ENCODE peak calls at places on chromosome 10, in four cellular contexts. P is DND-41, N is Panc1, W is IMR-90. M is an unnamed sample.

GRCh38 chr10:77889277-77889903 is 37.2 kb downstream of the DLG5 start:
- DNase-seq in P (no peak), W (no peak), N (no peak), M (no peak)

GRCh38 chr10:49739426-49739825 is 22.7 kb downstream of the OGDHL start:
- DNase-seq in W (no peak), P (no peak), N (no peak), M (peak; percentile 50)

GRCh38 chr10:78851652-78852051 is 217.1 kb upstream of the ZMIZ1 start:
- DNase-seq in N (no peak), W (no peak), P (no peak), M (no peak)

GRCh38 chr10:36462194-36462593 is 663.2 kb upstream of the ANKRD30A start:
- DNase-seq in P (no peak), W (peak; percentile 22), N (no peak), M (no peak)

GRCh38 chr10:123149568-123150228 is 1.8 kb downstream of the HMX2 start:
- DNase-seq in W (peak; percentile 42), N (no peak), P (no peak), M (no peak)

GRCh38 chr10:100345570-100346330 is 1.3 kb upstream of the SCD start:
- DNase-seq in P (no peak), W (peak; percentile 74), N (no peak), M (no peak)

GRCh38 chr10:15802375-15802949 is 57.8 kb downstream of the MINDY3 start:
- DNase-seq in P (no peak), N (no peak), W (no peak), M (no peak)

GRCh38 chr10:91707236-91707635 is 74.4 kb upstream of the PPP1R3C start:
- DNase-seq in P (no peak), N (no peak), W (no peak), M (no peak)

GRCh38 chr10:91653214-91653875 is 20.5 kb upstream of the PPP1R3C start:
- DNase-seq in N (no peak), P (no peak), W (peak; percentile 77), M (no peak)

GRCh38 chr10:6364893-6365292 is 162.2 kb downstream of the PFKFB3 start:
- DNase-seq in W (no peak), N (no peak), P (no peak), M (no peak)

GRCh38 chr10:73998623-73999622 is 1.0 kb downstream of the VCL start:
- DNase-seq in N (no peak), P (no peak), W (peak; percentile 86), M (peak; percentile 85)

GRCh38 chr10:106947643-106948042 is 216.9 kb downstream of the SORCS1 start:
- DNase-seq in P (no peak), W (no peak), N (no peak), M (no peak)

GRCh38 chr10:56003555-56003954 is 357.5 kb downstream of the ZWINT start:
- DNase-seq in N (no peak), W (no peak), P (no peak), M (no peak)

GRCh38 chr10:32379950-32380547 is 33.1 kb upstream of the EPC1 start:
- DNase-seq in N (no peak), P (no peak), W (no peak), M (no peak)

GRCh38 chr10:103839867-103840746 is 15.3 kb downstream of the SH3PXD2A start:
- DNase-seq in W (no peak), P (no peak), N (no peak), M (no peak)

GRCh38 chr10:96947036-96947435 is 114.9 kb downstream of the LCOR start:
- DNase-seq in P (no peak), W (no peak), N (no peak), M (no peak)

GRCh38 chr10:47297796-47298540 is 2.0 kb upstream of the GDF10 start:
- DNase-seq in N (no peak), P (no peak), W (no peak), M (peak; percentile 8)

GRCh38 chr10:121753726-121754476 is 155.7 kb upstream of the FGFR2 start:
- DNase-seq in N (peak; percentile 53), W (peak; percentile 87), P (no peak), M (no peak)

GRCh38 chr10:42934351-42934811 is 142.5 kb upstream of the RET start:
- DNase-seq in P (no peak), N (no peak), W (no peak), M (no peak)

GRCh38 chr10:42113158-42113450 is 525.3 kb downstream of the ZNF33B start:
- DNase-seq in P (no peak), W (no peak), N (no peak), M (no peak)

GRCh38 chr10:75012471-75012870 is 99.0 kb upstream of the SAMD8 start:
- DNase-seq in P (no peak), W (no peak), N (no peak), M (no peak)

GRCh38 chr10:53209941-53210611 is 437.5 kb upstream of the MBL2 start:
- DNase-seq in N (no peak), W (peak; percentile 4), P (no peak), M (no peak)

GRCh38 chr10:49761201-49761788 is 828 bp downstream of the OGDHL start:
- DNase-seq in N (no peak), P (no peak), W (no peak), M (no peak)

GRCh38 chr10:127740596-127740995 is 3.6 kb downstream of the FOXI2 start:
- DNase-seq in W (no peak), N (no peak), P (no peak), M (no peak)

GRCh38 chr10:124249812-124250432 is 156.5 kb upstream of the CHST15 start:
- DNase-seq in P (no peak), N (no peak), W (no peak), M (no peak)

GRCh38 chr10:63766766-63767505 is 245.7 kb downstream of the REEP3 start:
- DNase-seq in N (no peak), W (peak; percentile 22), P (no peak), M (no peak)

GRCh38 chr10:124185074-124185473 is 91.7 kb upstream of the CHST15 start:
- DNase-seq in N (no peak), P (no peak), W (no peak), M (no peak)

GRCh38 chr10:74813860-74814259 is 12.5 kb upstream of the KAT6B start:
- DNase-seq in N (no peak), P (no peak), W (no peak), M (no peak)

GRCh38 chr10:132509506-132510173 is 27.9 kb upstream of the INPP5A start:
- DNase-seq in W (no peak), N (no peak), P (no peak), M (no peak)

GRCh38 chr10:102283890-102284289 is 38.6 kb downstream of the GBF1 start:
- DNase-seq in N (no peak), P (no peak), W (no peak), M (no peak)
- H3K4me1 ChIP-seq in N (peaks cover 4% of the 10 kb centered on the region), P (no peaks in the 10 kb centered on the region), W (peaks cover 6% of the 10 kb centered on the region), M (peaks cover 20% of the 10 kb centered on the region)

DNA sequence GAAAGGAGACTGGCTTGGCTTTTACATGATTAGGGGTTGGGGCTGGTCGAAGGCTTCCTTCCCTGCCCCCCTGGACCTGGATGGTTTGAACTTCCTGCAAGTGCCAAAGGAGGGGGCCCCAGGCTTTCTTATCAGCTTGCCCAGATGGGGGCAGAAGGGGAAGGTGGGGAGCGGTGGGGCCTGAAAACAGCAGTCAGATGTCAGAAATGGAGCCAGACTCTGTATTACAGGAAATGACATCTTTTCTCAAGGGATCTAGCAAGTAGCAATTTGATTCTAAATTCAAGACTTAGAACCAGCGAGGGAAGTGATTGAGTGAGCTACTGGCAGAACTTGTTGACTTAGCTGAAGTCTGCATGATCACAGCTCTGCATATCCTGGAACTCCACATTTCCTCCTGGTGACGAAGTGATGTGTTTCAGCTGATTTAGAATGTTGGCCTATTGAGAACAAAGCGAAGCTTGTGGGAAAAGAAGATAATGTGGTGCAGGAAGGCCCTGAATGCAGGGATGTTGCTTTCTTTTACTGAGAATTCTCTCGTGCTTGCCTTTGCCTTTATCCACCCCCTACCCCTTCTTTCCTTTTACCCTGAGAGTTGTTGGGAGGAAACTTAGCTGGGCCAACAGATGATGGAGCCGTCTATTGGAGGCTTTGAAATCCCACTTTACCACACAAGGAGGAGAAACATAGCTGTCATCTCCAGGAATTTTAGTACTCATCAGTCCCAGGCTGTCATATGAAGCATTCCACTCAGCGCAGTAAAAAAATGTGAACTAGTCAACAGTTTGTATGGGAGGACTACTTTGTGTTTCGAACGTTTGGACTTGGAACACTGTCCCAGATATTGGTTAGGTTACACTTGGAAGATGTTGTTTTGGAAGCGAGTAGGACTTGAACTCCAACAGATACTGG is 43.2 kb downstream of the CCNY start:
- DNase-seq in W (peak; percentile 88), P (peak; percentile 52), N (no peak), M (no peak)
- TF ChIP-seq CTCF in W (no peak), P (peak; percentile 49), N (no peak), M (no peak)

GRCh38 chr10:93473161-93473560 is 9.0 kb downstream of the MYOF start:
- DNase-seq in N (no peak), W (no peak), P (no peak), M (no peak)

GRCh38 chr10:93473804-93474472 is 8.2 kb downstream of the MYOF start:
- DNase-seq in P (no peak), N (no peak), W (no peak), M (no peak)

GRCh38 chr10:93469454-93469853 is 12.7 kb downstream of the MYOF start:
- DNase-seq in P (no peak), N (no peak), W (no peak), M (no peak)

GRCh38 chr10:93468532-93469213 is 13.5 kb downstream of the MYOF start:
- DNase-seq in W (peak; percentile 94), P (no peak), N (peak; percentile 89), M (peak; percentile 75)

GRCh38 chr10:93471110-93471651 is 11.0 kb downstream of the MYOF start:
- DNase-seq in P (no peak), N (peak; percentile 95), W (peak; percentile 97), M (no peak)
- H3K27ac ChIP-seq in P (no peak overlapping the region), N (peak overlapping the region; percentile 100), W (peak overlapping the region; percentile 99), M (peak overlapping the region; percentile 98)

GRCh38 chr10:69468771-69469129 is 17.5 kb downstream of the TSPAN15 start:
- DNase-seq in W (no peak), P (no peak), N (no peak), M (no peak)

GRCh38 chr10:69466689-69467088 is 15.4 kb downstream of the TSPAN15 start:
- DNase-seq in W (no peak), N (no peak), P (no peak), M (no peak)

GRCh38 chr10:69470463-69471163 is 19.3 kb downstream of the TSPAN15 start:
- DNase-seq in N (no peak), P (no peak), W (no peak), M (no peak)

GRCh38 chr10:69466158-69466490 is 14.9 kb downstream of the TSPAN15 start:
- DNase-seq in W (no peak), N (no peak), P (no peak), M (no peak)

GRCh38 chr10:69467928-69468770 is 16.9 kb downstream of the TSPAN15 start:
- DNase-seq in N (no peak), P (no peak), W (no peak), M (no peak)
- H3K4me1 ChIP-seq in N (peaks cover 73% of the 10 kb centered on the region), P (no peaks in the 10 kb centered on the region), W (no peaks in the 10 kb centered on the region), M (peaks cover 4% of the 10 kb centered on the region)

GRCh38 chr10:34217524-34217923 is 597.6 kb downstream of the PARD3 start:
- DNase-seq in N (no peak), P (no peak), W (no peak), M (no peak)

GRCh38 chr10:34219860-34220518 is 595.1 kb downstream of the PARD3 start:
- DNase-seq in N (no peak), W (no peak), P (no peak), M (no peak)

GRCh38 chr10:34228066-34228465 is 587.0 kb downstream of the PARD3 start:
- DNase-seq in W (no peak), P (no peak), N (no peak), M (no peak)

GRCh38 chr10:34223658-34224057 is 591.4 kb downstream of the PARD3 start:
- DNase-seq in P (no peak), W (no peak), N (no peak), M (no peak)

GRCh38 chr10:34222359-34222758 is 592.7 kb downstream of the PARD3 start:
- DNase-seq in N (no peak), P (no peak), W (no peak), M (no peak)
- TF ChIP-seq CTCF in N (peak; percentile 6), P (no peak), W (no peak), M (no peak)

GRCh38 chr10:4939224-4940072 is 23.8 kb upstream of the AKR1C1 start:
- DNase-seq in N (no peak), P (no peak), W (no peak), M (no peak)
- H3K27ac ChIP-seq in N (no peak overlapping the region), P (no peak overlapping the region), W (no peak overlapping the region), M (no peak overlapping the region)